ENCODE peak calls at places on chromosomes 7 and 10, in five cellular contexts. C, D, T, V and U are unnamed samples.

GRCh38 chr7:132300599-132300998 is 275.7 kb downstream of the PLXNA4 start:
- DNase-seq in C (no peak), D (no peak), T (no peak), V (no peak), U (no peak)

GRCh38 chr10:115942106-115942505 is 330.9 kb downstream of the GFRA1 start:
- DNase-seq in C (peak; percentile 23), D (no peak), T (no peak), V (no peak), U (no peak)

GRCh38 chr10:123318516-123318915 is 164.3 kb downstream of the BUB3 start:
- DNase-seq in C (no peak), D (no peak), T (no peak), V (no peak), U (no peak)

GRCh38 chr7:101942603-101943210 is 125.3 kb downstream of the CUX1 start:
- DNase-seq in C (no peak), D (peak; percentile 67), T (no peak), V (no peak), U (no peak)

GRCh38 chr7:91710896-91711295 is 169.6 kb downstream of the MTERF1 start:
- DNase-seq in C (no peak), D (no peak), T (no peak), V (no peak), U (no peak)

GRCh38 chr10:116766241-116767198 is 24.2 kb upstream of the HSPA12A start:
- DNase-seq in C (no peak), D (no peak), T (no peak), V (no peak), U (no peak)

GRCh38 chr7:47647213-47647985 is 65.5 kb upstream of the TNS3 start:
- DNase-seq in C (no peak), D (no peak), T (no peak), V (no peak), U (no peak)

GRCh38 chr10:1515121-1515779 is 222.1 kb downstream of the ADARB2 start:
- DNase-seq in C (no peak), D (no peak), T (no peak), V (no peak), U (no peak)

GRCh38 chr7:44885394-44886317 is at the start of gene PURB:
- DNase-seq in C (peak; percentile 99), D (peak; percentile 96), T (peak; percentile 94), V (peak; percentile 84), U (peak; percentile 92)
- TF ChIP-seq POLR2AphosphoS5 in C (peak; percentile 87), D (peak; percentile 94), T (peak; percentile 91), V (peak; percentile 80), U (peak; percentile 99)

DNA sequence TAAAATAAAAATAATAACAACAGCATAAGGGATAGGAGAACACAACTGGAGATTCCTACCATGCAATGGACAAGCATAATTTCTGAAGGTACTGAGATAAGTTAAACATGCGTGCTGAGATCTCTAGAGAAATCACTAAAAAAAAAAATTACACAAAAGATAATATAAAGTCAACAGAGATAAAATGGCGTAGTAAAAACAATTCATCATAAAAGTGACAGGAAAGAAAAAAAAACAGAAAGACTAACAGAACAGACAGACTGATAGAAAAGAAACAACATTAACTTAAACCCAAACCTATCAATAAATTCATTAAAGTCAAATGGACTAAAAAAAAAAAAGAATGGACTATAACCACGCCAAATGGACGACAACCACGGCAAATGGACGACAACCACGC is 56.4 kb downstream of the NCAPG2 start:
- DNase-seq in C (no peak), D (no peak), T (no peak), V (no peak), U (no peak)
- H3K36me3 ChIP-seq in C (peaks cover 40% of the 10 kb centered on the region), D (peaks cover 3% of the 10 kb centered on the region), T (peaks cover 97% of the 10 kb centered on the region), V (peaks cover 22% of the 10 kb centered on the region), U (peaks cover 10% of the 10 kb centered on the region)

GRCh38 chr7:94452257-94452656 is 57.4 kb upstream of the CASD1 start:
- DNase-seq in C (no peak), D (no peak), T (no peak), V (no peak), U (peak; percentile 45)
- TF ChIP-seq POLR2AphosphoS5 in C (no peak), D (no peak), T (no peak), V (no peak), U (no peak)

DNA sequence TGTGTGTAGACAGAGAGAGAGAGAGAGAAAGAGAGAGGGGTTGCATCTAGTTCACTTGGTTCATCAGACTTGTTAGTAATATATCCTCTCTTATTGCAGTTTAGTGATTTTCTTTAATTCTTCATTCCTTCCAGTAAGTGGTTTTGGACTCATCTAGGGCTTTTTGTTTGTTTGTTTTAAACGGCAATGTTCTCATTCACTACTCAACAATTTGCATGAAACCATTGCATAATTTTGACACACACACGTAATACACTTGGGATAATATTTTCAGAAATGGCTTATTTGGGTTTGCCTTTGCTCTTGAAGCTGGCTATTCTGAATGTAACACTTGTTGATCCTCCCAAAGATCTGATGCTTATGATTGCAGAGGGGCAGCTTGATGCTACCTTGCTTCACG is 16.4 kb upstream of the ZNF32 start:
- DNase-seq in C (no peak), D (no peak), T (no peak), V (no peak), U (no peak)
- H3K36me3 ChIP-seq in C (no peaks in the 10 kb centered on the region), D (no peaks in the 10 kb centered on the region), T (no peaks in the 10 kb centered on the region), V (no peaks in the 10 kb centered on the region), U (no peaks in the 10 kb centered on the region)

DNA sequence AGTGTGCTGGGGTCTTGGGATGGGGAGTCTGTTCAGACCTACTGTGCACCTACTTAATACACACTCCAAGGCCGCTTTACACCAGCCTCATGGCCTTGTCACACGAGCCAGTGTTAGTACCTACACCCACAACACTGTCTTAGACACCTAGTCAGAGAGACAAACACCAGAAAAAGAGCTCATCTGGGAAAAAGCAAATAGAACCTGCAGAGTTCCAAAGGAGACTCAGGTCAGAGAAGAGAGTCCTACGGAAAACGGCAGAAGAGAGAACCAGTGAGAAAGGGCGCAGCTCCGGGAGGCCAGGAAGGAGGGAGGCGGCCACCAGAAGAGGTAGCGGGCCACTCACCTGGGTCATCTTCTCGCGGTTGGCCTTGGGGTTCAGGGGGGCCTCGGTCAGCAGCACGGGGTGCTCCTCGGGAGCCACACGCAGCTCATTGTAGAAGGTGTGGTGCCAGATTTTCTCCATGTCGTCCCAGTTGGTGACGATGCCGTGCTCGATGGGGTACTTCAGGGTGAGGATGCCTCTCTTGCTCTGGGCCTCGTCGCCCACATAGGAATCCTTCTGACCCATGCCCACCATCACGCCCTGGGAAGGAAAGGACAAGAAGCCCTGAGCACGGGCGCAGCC is 105.3 kb upstream of the TNRC18 start:
- DNase-seq in C (no peak), D (no peak), T (no peak), V (no peak), U (no peak)
- TF ChIP-seq POLR2AphosphoS5 in C (peak; percentile 9), D (peak; percentile 3), T (peak; percentile 17), V (no peak), U (no peak)

DNA sequence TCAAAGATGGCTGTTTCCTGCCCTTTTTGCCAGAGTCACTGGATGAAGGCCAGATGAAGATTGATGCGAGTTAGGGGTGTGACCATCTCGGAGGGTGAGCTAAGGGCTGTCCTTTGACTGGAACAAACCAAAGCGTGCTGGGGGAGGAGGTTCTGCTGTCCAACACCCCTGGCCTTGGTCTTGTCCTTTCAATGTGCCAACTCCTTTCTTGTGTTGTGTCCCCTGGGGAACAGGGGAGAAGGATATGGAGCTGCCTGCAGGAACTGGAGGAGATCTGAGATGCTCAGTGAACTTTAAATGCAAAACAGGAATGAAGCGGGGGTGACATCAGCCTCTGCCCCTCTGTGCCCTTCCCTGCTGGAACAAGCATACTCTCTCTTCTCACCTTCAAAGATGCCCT is 90.3 kb upstream of the ADAM12 start:
- DNase-seq in C (no peak), D (no peak), T (no peak), V (no peak), U (no peak)
- H3K36me3 ChIP-seq in C (no peaks in the 10 kb centered on the region), D (no peaks in the 10 kb centered on the region), T (no peaks in the 10 kb centered on the region), V (no peaks in the 10 kb centered on the region), U (no peaks in the 10 kb centered on the region)

GRCh38 chr10:78843495-78843894 is 225.3 kb upstream of the ZMIZ1 start:
- DNase-seq in C (no peak), D (no peak), T (no peak), V (no peak), U (no peak)
- TF ChIP-seq POLR2AphosphoS5 in C (no peak), D (no peak), T (no peak), V (no peak), U (no peak)